ENCODE peak calls at places on chromosomes 12 and 14, in four cellular contexts. One of them, this sample, is unnamed.

GRCh38 chr12:122106891-122107660 is 28.5 kb downstream of the MLXIP start:
- DNase-seq in anterior cingulate cortex: peak
- DNase-seq in astrocyte of the spinal cord: peak
- DNase-seq in hepatocyte: no peak
- DNase-seq in this sample: peak

GRCh38 chr14:25411933-25412757 is 362.2 kb upstream of the STXBP6 start:
- DNase-seq in hepatocyte: peak
- DNase-seq in astrocyte of the spinal cord: peak
- DNase-seq in anterior cingulate cortex: peak
- DNase-seq in this sample: no peak

GRCh38 chr12:18811268-18811667 is 73.3 kb downstream of the CAPZA3 start:
- DNase-seq in astrocyte of the spinal cord: no peak
- DNase-seq in hepatocyte: no peak
- DNase-seq in anterior cingulate cortex: no peak
- DNase-seq in this sample: no peak

GRCh38 chr12:44972746-44973421 is 78.0 kb downstream of the DBX2 start:
- DNase-seq in anterior cingulate cortex: no peak
- DNase-seq in astrocyte of the spinal cord: no peak
- DNase-seq in hepatocyte: peak
- DNase-seq in this sample: no peak

GRCh38 chr12:127389923-127390322 is 877.0 kb upstream of the TMEM132C start:
- DNase-seq in hepatocyte: peak
- DNase-seq in anterior cingulate cortex: no peak
- DNase-seq in astrocyte of the spinal cord: peak
- DNase-seq in this sample: no peak

GRCh38 chr14:24321212-24321975 is 10.1 kb downstream of the LTB4R start:
- DNase-seq in astrocyte of the spinal cord: no peak
- DNase-seq in hepatocyte: no peak
- DNase-seq in anterior cingulate cortex: no peak
- DNase-seq in this sample: no peak

GRCh38 chr14:94388027-94388895 is at the start of gene SERPINA1:
- DNase-seq in hepatocyte: peak
- DNase-seq in astrocyte of the spinal cord: peak
- DNase-seq in anterior cingulate cortex: no peak
- DNase-seq in this sample: no peak

GRCh38 chr12:27616356-27617150 is 79.7 kb upstream of the REP15 start:
- DNase-seq in astrocyte of the spinal cord: no peak
- DNase-seq in anterior cingulate cortex: no peak
- DNase-seq in hepatocyte: no peak
- DNase-seq in this sample: no peak

GRCh38 chr14:99427632-99428315 is 52.9 kb downstream of the SETD3 start:
- DNase-seq in anterior cingulate cortex: no peak
- DNase-seq in astrocyte of the spinal cord: peak
- DNase-seq in hepatocyte: peak
- DNase-seq in this sample: no peak

GRCh38 chr12:26177303-26177702 is 18.1 kb upstream of the SSPN start:
- DNase-seq in astrocyte of the spinal cord: no peak
- DNase-seq in hepatocyte: peak
- DNase-seq in anterior cingulate cortex: no peak
- DNase-seq in this sample: no peak

GRCh38 chr14:47259796-47260195 is 415.6 kb downstream of the MDGA2 start:
- DNase-seq in astrocyte of the spinal cord: no peak
- DNase-seq in hepatocyte: no peak
- DNase-seq in anterior cingulate cortex: no peak
- DNase-seq in this sample: no peak

GRCh38 chr14:59281613-59282012 is 93.1 kb downstream of the DAAM1 start:
- DNase-seq in astrocyte of the spinal cord: peak
- DNase-seq in anterior cingulate cortex: no peak
- DNase-seq in hepatocyte: no peak
- DNase-seq in this sample: no peak

GRCh38 chr14:38129192-38129591 is 78.5 kb upstream of the SSTR1 start:
- DNase-seq in astrocyte of the spinal cord: no peak
- DNase-seq in hepatocyte: no peak
- DNase-seq in anterior cingulate cortex: no peak
- DNase-seq in this sample: no peak